ENCODE peak calls at places on chromosomes 6 and 20, in seven cellular contexts. T is lower lobe of right lung; M is iris pigment epithelial cell; J is NCI-H774; P is activated CD4-positive, CD25-positive, alpha-beta regulatory T cell; L is amniotic epithelial cell; B is NCI-H1417. W is an unnamed sample.

GRCh38 chr6:47188588-47189021 is 121.1 kb downstream of the TNFRSF21 start:
- DNase-seq in T (no peak), M (peak), J (no peak), P (no peak), L (peak), B (no peak), W (no peak)

GRCh38 chr6:26032387-26033131 is 54.7 kb upstream of the HFE start:
- DNase-seq in T (no peak), M (peak), J (no peak), P (no peak), L (peak), B (peak), W (no peak)

GRCh38 chr6:138499303-138499991 is at the start of gene NHSL1:
- DNase-seq in T (no peak), M (peak), J (no peak), P (no peak), L (no peak), B (no peak), W (no peak)

GRCh38 chr20:4694076-4694475 is 27.6 kb upstream of the PRND start:
- DNase-seq in T (no peak), M (no peak), J (no peak), P (no peak), L (no peak), B (no peak), W (no peak)

GRCh38 chr6:99349620-99350141 is at the start of gene FAXC:
- DNase-seq in T (peak), M (peak), J (peak), P (no peak), L (no peak), B (peak), W (no peak)

GRCh38 chr6:19719691-19720127 is 117.5 kb upstream of the ID4 start:
- DNase-seq in T (no peak), M (peak), J (no peak), P (no peak), L (peak), B (no peak), W (no peak)

GRCh38 chr6:16535564-16535963 is 225.7 kb downstream of the ATXN1 start:
- DNase-seq in T (no peak), M (no peak), J (no peak), P (no peak), L (no peak), B (no peak), W (no peak)

GRCh38 chr6:108163267-108163643 is 2.6 kb upstream of the NR2E1 start:
- DNase-seq in T (no peak), M (no peak), J (no peak), P (no peak), L (no peak), B (no peak), W (no peak)

GRCh38 chr6:108163644-108164536 is 1.9 kb upstream of the NR2E1 start:
- DNase-seq in T (no peak), M (no peak), J (no peak), P (no peak), L (no peak), B (no peak), W (no peak)

GRCh38 chr6:80733645-80734044 is 627.2 kb downstream of the BCKDHB start:
- DNase-seq in T (no peak), M (no peak), J (no peak), P (no peak), L (no peak), B (no peak), W (no peak)

GRCh38 chr6:22295145-22295544 is 1.7 kb downstream of the PRL start:
- DNase-seq in T (no peak), M (no peak), J (no peak), P (no peak), L (no peak), B (peak), W (no peak)

GRCh38 chr6:154805288-154805911 is 72.2 kb downstream of the SCAF8 start:
- DNase-seq in T (no peak), M (peak), J (no peak), P (no peak), L (peak), B (no peak), W (no peak)

GRCh38 chr6:158014505-158015187 is 33.0 kb downstream of the SYNJ2 start:
- DNase-seq in T (peak), M (peak), J (no peak), P (no peak), L (peak), B (no peak), W (no peak)

GRCh38 chr6:16849280-16850210 is 88.3 kb upstream of the ATXN1 start:
- DNase-seq in T (no peak), M (peak), J (no peak), P (no peak), L (peak), B (no peak), W (no peak)

GRCh38 chr6:2162089-2162465 is 83.3 kb downstream of the GMDS start:
- DNase-seq in T (no peak), M (no peak), J (no peak), P (no peak), L (no peak), B (no peak), W (no peak)

GRCh38 chr6:33981861-33982260 is 164.0 kb downstream of the GRM4 start:
- DNase-seq in T (no peak), M (no peak), J (no peak), P (no peak), L (no peak), B (no peak), W (no peak)

GRCh38 chr6:93581371-93581770 is 162.0 kb upstream of the EPHA7 start:
- DNase-seq in T (no peak), M (no peak), J (peak), P (no peak), L (no peak), B (no peak), W (no peak)

GRCh38 chr6:42050011-42050896 is at the start of gene TAF8:
- DNase-seq in T (peak), M (peak), J (peak), P (peak), L (peak), B (peak), W (peak)

GRCh38 chr20:1876975-1877603 is 18.1 kb upstream of the SIRPA start:
- DNase-seq in T (no peak), M (no peak), J (no peak), P (no peak), L (peak), B (peak), W (no peak)

GRCh38 chr6:147716434-147716833 is 207.9 kb downstream of the SAMD5 start:
- DNase-seq in T (no peak), M (no peak), J (no peak), P (no peak), L (no peak), B (no peak), W (no peak)

GRCh38 chr6:121828567-121828966 is 393.1 kb downstream of the GJA1 start:
- DNase-seq in T (no peak), M (no peak), J (no peak), P (no peak), L (no peak), B (no peak), W (no peak)

GRCh38 chr6:149236584-149236983 is 80.9 kb upstream of the TAB2 start:
- DNase-seq in T (no peak), M (peak), J (peak), P (no peak), L (no peak), B (peak), W (no peak)

GRCh38 chr6:85081102-85081501 is 316.7 kb upstream of the TBX18 start:
- DNase-seq in T (no peak), M (no peak), J (no peak), P (no peak), L (no peak), B (no peak), W (no peak)

GRCh38 chr20:16261733-16262277 is 311.4 kb downstream of the KIF16B start:
- DNase-seq in T (no peak), M (no peak), J (no peak), P (no peak), L (no peak), B (no peak), W (no peak)

GRCh38 chr6:158499601-158500000 is 60.3 kb upstream of the TMEM181 start:
- DNase-seq in T (no peak), M (no peak), J (no peak), P (no peak), L (no peak), B (no peak), W (no peak)

GRCh38 chr20:36728986-36729385 is 16.9 kb downstream of the NDRG3 start:
- DNase-seq in T (no peak), M (peak), J (no peak), P (no peak), L (peak), B (no peak), W (no peak)

GRCh38 chr20:10555865-10556308 is 117.9 kb downstream of the JAG1 start:
- DNase-seq in T (no peak), M (peak), J (no peak), P (no peak), L (peak), B (no peak), W (no peak)

GRCh38 chr6:8829296-8829695 is 394.0 kb upstream of the SLC35B3 start:
- DNase-seq in T (no peak), M (no peak), J (no peak), P (no peak), L (no peak), B (no peak), W (no peak)

GRCh38 chr20:20492521-20493334 is 124.8 kb downstream of the INSM1 start:
- DNase-seq in T (no peak), M (no peak), J (peak), P (no peak), L (no peak), B (peak), W (no peak)

GRCh38 chr6:168662301-168662936 is 221.4 kb downstream of the SMOC2 start:
- DNase-seq in T (no peak), M (no peak), J (no peak), P (no peak), L (no peak), B (no peak), W (no peak)

GRCh38 chr20:25361287-25361683 is 29.4 kb downstream of the ABHD12 start:
- DNase-seq in T (no peak), M (no peak), J (no peak), P (no peak), L (peak), B (no peak), W (no peak)

GRCh38 chr6:43982084-43982625 is 145.1 kb downstream of the MRPL14 start:
- DNase-seq in T (no peak), M (no peak), J (no peak), P (no peak), L (no peak), B (no peak), W (no peak)

GRCh38 chr6:41460742-41461336 is 85.3 kb upstream of the FOXP4 start:
- DNase-seq in T (no peak), M (no peak), J (no peak), P (no peak), L (no peak), B (no peak), W (no peak)

GRCh38 chr6:105859441-105859840 is 226.7 kb upstream of the PRDM1 start:
- DNase-seq in T (no peak), M (no peak), J (no peak), P (no peak), L (no peak), B (no peak), W (no peak)

GRCh38 chr20:57930328-57930727 is 220.5 kb upstream of the PMEPA1 start:
- DNase-seq in T (no peak), M (no peak), J (no peak), P (no peak), L (no peak), B (peak), W (no peak)